ENCODE peak calls at places on chromosomes 7 and 10, in six cellular contexts. L is CD8-positive, alpha-beta T cell; V is left ventricle myocardium inferior; X is HCT116; O is adipocyte; T is breast epithelium. C is an unnamed sample.

GRCh38 chr10:113268186-113268585 is 284.7 kb upstream of the HABP2 start:
- DNase-seq in L (no peak), V (no peak), X (no peak), O (peak; percentile 44), T (no peak), C (no peak)

GRCh38 chr7:102834999-102835398 is 77.8 kb upstream of the LRRC17 start:
- DNase-seq in L (no peak), V (no peak), X (peak; percentile 60), O (peak; percentile 66), T (no peak), C (no peak)

GRCh38 chr7:80618105-80618504 is 20.3 kb upstream of the CD36 start:
- DNase-seq in L (no peak), V (no peak), X (no peak), O (no peak), T (no peak), C (no peak)

GRCh38 chr10:14362098-14362497 is 31.4 kb upstream of the FRMD4A start:
- DNase-seq in L (no peak), V (no peak), X (no peak), O (peak; percentile 19), T (no peak), C (no peak)

GRCh38 chr10:124708922-124709520 is 35.2 kb downstream of the FAM53B start:
- DNase-seq in L (no peak), V (no peak), X (no peak), O (no peak), T (no peak), C (no peak)

GRCh38 chr10:15796762-15797161 is 63.5 kb downstream of the MINDY3 start:
- DNase-seq in L (no peak), V (no peak), X (no peak), O (no peak), T (no peak), C (no peak)

GRCh38 chr7:44150466-44150832 is 9.3 kb upstream of the MYL7 start:
- DNase-seq in L (no peak), V (no peak), X (no peak), O (peak; percentile 31), T (no peak), C (no peak)

GRCh38 chr7:152959610-152960009 is 200.1 kb downstream of the ACTR3B start:
- DNase-seq in L (no peak), V (no peak), X (no peak), O (no peak), T (no peak), C (no peak)

GRCh38 chr10:122186822-122187810 is 84.0 kb upstream of the BTBD16 start:
- DNase-seq in L (no peak), V (no peak), X (no peak), O (no peak), T (no peak), C (no peak)

GRCh38 chr10:43202657-43203490 is 64.0 kb downstream of the RASGEF1A start:
- DNase-seq in L (peak; percentile 34), V (peak; percentile 38), X (no peak), O (peak; percentile 27), T (peak; percentile 13), C (no peak)

GRCh38 chr7:6536262-6536770 is 14.9 kb downstream of the GRID2IP start:
- DNase-seq in L (no peak), V (no peak), X (no peak), O (peak; percentile 23), T (no peak), C (no peak)

GRCh38 chr10:13206546-13207443 is 27.4 kb downstream of the UCMA start:
- DNase-seq in L (no peak), V (no peak), X (peak; percentile 13), O (peak; percentile 69), T (no peak), C (no peak)

GRCh38 chr10:91552260-91552659 is 80.6 kb downstream of the PPP1R3C start:
- DNase-seq in L (no peak), V (no peak), X (no peak), O (no peak), T (no peak), C (no peak)

GRCh38 chr7:99137418-99138180 is 6.3 kb downstream of the SMURF1 start:
- DNase-seq in L (no peak), V (no peak), X (no peak), O (peak; percentile 88), T (no peak), C (no peak)

GRCh38 chr7:428896-429827 is 90.5 kb downstream of the PDGFA start:
- DNase-seq in L (no peak), V (no peak), X (no peak), O (no peak), T (no peak), C (no peak)

GRCh38 chr10:91220954-91221696 is 662 bp downstream of the PCGF5 start:
- DNase-seq in L (no peak), V (no peak), X (no peak), O (peak; percentile 62), T (no peak), C (no peak)

GRCh38 chr7:28469562-28469961 is 57.2 kb downstream of the CREB5 start:
- DNase-seq in L (no peak), V (no peak), X (no peak), O (no peak), T (no peak), C (no peak)

GRCh38 chr10:52674474-52674873 is 98.1 kb downstream of the MBL2 start:
- DNase-seq in L (no peak), V (no peak), X (no peak), O (no peak), T (no peak), C (no peak)

GRCh38 chr10:82558208-82558607 is 683.2 kb downstream of the NRG3 start:
- DNase-seq in L (no peak), V (no peak), X (no peak), O (no peak), T (no peak), C (no peak)

GRCh38 chr10:82551501-82551900 is 676.5 kb downstream of the NRG3 start:
- DNase-seq in L (no peak), V (no peak), X (no peak), O (no peak), T (no peak), C (no peak)

GRCh38 chr10:82552273-82552672 is 677.3 kb downstream of the NRG3 start:
- DNase-seq in L (no peak), V (no peak), X (no peak), O (no peak), T (no peak), C (no peak)
- H3K9me3 ChIP-seq in L (no peaks in the 10 kb centered on the region), V (no peaks in the 10 kb centered on the region), X (peaks cover 10% of the 10 kb centered on the region), O (no peaks in the 10 kb centered on the region), T (no peaks in the 10 kb centered on the region), C (no peaks in the 10 kb centered on the region)

GRCh38 chr7:138521837-138522461 is 61.9 kb downstream of the TRIM24 start:
- DNase-seq in L (no peak), V (no peak), X (no peak), O (no peak), T (no peak), C (no peak)
- H3K9me3 ChIP-seq in L (no peaks in the 10 kb centered on the region), V (peaks cover 26% of the 10 kb centered on the region), X (no peaks in the 10 kb centered on the region), O (peaks cover 11% of the 10 kb centered on the region), T (peaks cover 19% of the 10 kb centered on the region), C (no peaks in the 10 kb centered on the region)

GRCh38 chr7:63031838-63032436 is 966.7 kb upstream of the ZNF722 start:
- DNase-seq in L (no peak), V (no peak), X (no peak), O (no peak), T (no peak), C (no peak)
- H3K9me3 ChIP-seq in L (no peaks in the 10 kb centered on the region), V (peaks cover 45% of the 10 kb centered on the region), X (peaks cover 14% of the 10 kb centered on the region), O (peaks cover 16% of the 10 kb centered on the region), T (peaks cover 56% of the 10 kb centered on the region), C (peaks cover 2% of the 10 kb centered on the region)

GRCh38 chr7:140281960-140282359 is 105.2 kb upstream of the KDM7A start:
- DNase-seq in L (no peak), V (no peak), X (no peak), O (no peak), T (no peak), C (no peak)
- H3K9me3 ChIP-seq in L (no peaks in the 10 kb centered on the region), V (no peaks in the 10 kb centered on the region), X (no peaks in the 10 kb centered on the region), O (peaks cover 6% of the 10 kb centered on the region), T (no peaks in the 10 kb centered on the region), C (no peaks in the 10 kb centered on the region)

DNA sequence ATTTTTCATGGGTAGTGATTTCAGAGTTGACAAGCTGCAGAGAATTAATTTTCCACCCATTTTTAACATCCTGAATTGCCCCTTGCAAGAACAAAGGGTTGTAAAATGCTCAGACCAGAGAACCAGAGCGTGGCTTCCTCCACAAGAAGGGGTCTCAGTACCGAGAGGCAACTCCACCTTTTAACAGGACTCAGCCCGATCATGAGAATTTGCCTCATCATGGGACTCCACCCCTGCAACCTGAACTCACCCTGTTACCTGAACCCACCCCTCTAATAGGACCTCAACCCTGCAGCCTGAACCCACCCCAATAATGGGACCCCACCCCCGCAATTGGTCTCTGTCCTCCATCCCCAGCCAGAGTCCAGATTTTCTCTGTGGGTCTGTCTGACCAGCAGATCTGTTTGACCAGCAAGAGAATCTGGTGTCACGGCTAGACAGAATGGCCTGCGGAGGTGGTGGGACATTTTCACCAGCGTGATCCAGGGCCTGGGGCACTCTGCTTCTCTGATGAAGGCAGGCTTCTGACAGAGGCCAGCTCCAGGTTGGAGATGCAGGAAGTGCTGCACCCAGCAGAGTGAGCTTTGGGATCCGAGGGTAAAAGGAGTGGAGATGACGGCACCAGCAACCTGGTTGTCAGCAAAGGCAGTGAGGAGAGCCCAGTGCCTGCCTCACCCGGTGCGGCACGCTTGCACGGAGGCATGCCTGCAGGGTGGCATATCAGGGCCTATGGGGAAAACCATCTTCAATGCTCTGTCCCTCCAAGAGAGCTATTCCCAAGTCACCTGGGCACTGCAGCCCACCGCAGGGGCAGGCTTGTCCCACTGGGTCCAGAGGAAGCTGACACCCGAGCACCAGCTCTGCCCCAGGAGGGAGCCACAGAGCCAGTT is 136.6 kb downstream of the TCERG1L start:
- DNase-seq in L (no peak), V (no peak), X (no peak), O (no peak), T (no peak), C (no peak)
- H3K9me3 ChIP-seq in L (no peaks in the 10 kb centered on the region), V (no peaks in the 10 kb centered on the region), X (no peaks in the 10 kb centered on the region), O (no peaks in the 10 kb centered on the region), T (no peaks in the 10 kb centered on the region), C (no peaks in the 10 kb centered on the region)